ENCODE peak calls at places on chromosomes 11 and 22, in six cellular contexts. F, T, C, N, Y and X are unnamed samples.

GRCh38 chr22:38861170-38861874 is 10.7 kb downstream of the CBX6 start:
- DNase-seq in C (no peak), N (no peak), Y (no peak), F (no peak), T (no peak), X (no peak)

GRCh38 chr11:16356057-16356750 is at the start of gene SOX6:
- DNase-seq in N (no peak), Y (no peak), C (peak), F (no peak), T (no peak), X (no peak)

GRCh38 chr22:27880778-27881394 is 38.2 kb downstream of the PITPNB start:
- DNase-seq in N (peak), Y (peak), F (peak), C (peak), T (peak), X (no peak)

GRCh38 chr11:122895591-122895990 is 13.0 kb downstream of the JHY start:
- DNase-seq in F (no peak), N (no peak), Y (no peak), T (no peak), C (no peak), X (no peak)

GRCh38 chr11:68303982-68304780 is 8.2 kb upstream of the LRP5 start:
- DNase-seq in N (no peak), T (no peak), C (no peak), Y (no peak), F (no peak), X (no peak)

GRCh38 chr22:46078241-46079092 is 71.9 kb upstream of the PPARA start:
- DNase-seq in Y (peak), N (no peak), F (no peak), C (peak), T (no peak), X (no peak)

GRCh38 chr22:40036591-40037225 is 42.0 kb downstream of the FAM83F start:
- DNase-seq in N (peak), C (peak), F (peak), T (peak), Y (peak), X (no peak)

GRCh38 chr22:37930270-37930951 is 23.0 kb downstream of the C22orf23 start:
- DNase-seq in T (peak), N (no peak), Y (peak), C (no peak), F (no peak), X (no peak)

GRCh38 chr11:129213261-129213660 is 21.1 kb upstream of the ARHGAP32 start:
- DNase-seq in Y (no peak), F (no peak), C (no peak), N (no peak), T (no peak), X (no peak)

GRCh38 chr22:32866953-32867352 is 65.4 kb downstream of the TIMP3 start:
- DNase-seq in N (no peak), C (no peak), F (no peak), Y (no peak), T (no peak), X (no peak)

GRCh38 chr22:22865311-22866072 is 22.1 kb upstream of the IGLL5 start:
- DNase-seq in F (no peak), N (no peak), C (no peak), Y (no peak), T (peak), X (no peak)

GRCh38 chr11:27812341-27812740 is 112.1 kb upstream of the BDNF start:
- DNase-seq in T (no peak), Y (no peak), N (no peak), F (no peak), C (no peak), X (no peak)

GRCh38 chr11:83409891-83410290 is 123.7 kb upstream of the CCDC90B start:
- DNase-seq in Y (no peak), N (no peak), T (no peak), C (no peak), F (no peak), X (no peak)

GRCh38 chr22:20131593-20131855 is at the start of gene ZDHHC8:
- DNase-seq in Y (no peak), C (peak), T (peak), F (no peak), N (peak), X (no peak)

GRCh38 chr11:90113541-90113940 is 20.9 kb upstream of the NAALAD2 start:
- DNase-seq in F (no peak), N (no peak), Y (no peak), T (no peak), C (no peak), X (no peak)
- TF ChIP-seq CTCF in F (peak), N (peak), Y (peak), T (no peak), C (no peak), X (peak)

DNA sequence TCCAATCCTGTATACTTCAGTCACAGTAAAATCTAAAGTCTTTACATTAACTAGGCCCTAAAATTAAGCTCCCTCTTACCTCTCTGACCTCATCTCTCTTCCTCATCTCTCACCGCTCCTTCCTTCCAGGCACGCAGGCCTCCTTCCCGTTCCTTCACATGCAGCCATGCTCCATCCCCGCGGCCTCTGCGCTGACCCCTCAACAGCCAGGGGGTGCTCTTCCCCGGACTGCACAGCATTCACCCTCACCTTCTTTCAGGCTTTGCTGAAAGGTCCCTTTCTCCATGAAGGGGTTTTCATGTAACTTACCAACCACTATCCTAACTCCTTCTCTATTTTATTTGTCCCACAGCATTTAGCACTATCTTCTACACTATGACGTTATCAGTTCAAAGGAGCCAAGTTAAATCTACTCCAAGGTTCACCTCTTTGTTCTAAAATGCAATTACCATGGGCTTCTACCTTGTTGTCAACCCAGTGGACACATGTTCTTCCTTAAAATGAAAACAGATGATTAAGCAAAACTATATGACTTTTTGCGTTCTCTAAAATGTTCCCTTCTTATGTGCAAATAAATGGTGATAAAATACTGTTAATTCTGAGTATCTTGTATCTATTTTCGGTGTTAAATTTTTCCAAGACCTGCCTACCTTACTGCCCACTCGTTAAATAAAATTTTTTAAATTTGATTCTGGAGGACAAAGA is 57.8 kb upstream of the APOA1 start:
- DNase-seq in C (no peak), Y (peak), T (peak), N (peak), F (peak), X (no peak)
- TF ChIP-seq CTCF in C (no peak), Y (peak), T (peak), N (peak), F (peak), X (no peak)

DNA sequence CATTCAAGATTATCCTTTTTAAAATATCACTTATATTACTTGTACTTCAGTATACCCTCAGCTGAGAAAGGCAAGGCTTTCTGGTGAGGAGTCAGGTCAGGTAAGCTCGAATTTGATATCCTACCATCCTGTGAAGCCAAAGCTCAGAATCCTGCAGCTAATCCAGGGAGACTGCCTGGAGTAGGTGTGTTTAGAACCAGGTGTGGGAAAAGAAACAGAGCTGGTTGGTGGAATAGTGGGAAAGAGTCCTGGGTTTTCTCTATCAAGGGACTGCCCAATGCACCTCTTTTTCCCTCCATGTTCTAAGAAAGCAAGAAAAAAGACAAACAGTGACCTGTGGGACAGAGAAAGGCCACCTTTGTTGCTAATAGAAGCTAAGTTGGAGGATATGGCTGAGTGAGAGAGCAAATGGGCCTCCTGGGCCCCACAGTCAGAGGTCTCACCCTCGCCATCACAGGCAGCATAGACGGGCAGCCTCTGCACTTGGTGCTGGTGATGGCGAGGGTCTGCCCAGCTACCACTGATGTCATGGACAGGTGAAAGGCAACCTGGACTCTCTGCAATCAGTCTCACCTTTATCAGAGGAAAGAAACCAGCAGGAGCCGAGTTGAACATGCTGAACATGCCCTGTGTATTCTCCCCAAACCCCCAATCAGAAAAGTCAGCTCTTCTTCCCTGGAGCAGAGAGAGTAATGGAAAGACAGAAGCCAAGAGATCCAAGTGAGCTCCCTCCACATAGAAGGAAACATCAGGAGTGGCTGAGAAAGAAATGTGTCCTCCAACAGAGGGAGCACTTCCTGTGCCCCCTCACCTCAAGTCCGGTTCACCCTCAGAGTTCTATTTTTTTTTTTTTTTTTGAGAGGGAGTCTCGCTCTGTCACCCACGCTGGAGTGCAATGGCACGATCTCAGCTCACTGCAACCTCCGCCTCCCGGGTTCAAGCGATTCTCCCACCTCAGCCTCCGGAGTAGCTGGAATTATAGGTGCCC is 491.3 kb downstream of the BUD13 start:
- DNase-seq in N (no peak), Y (no peak), T (no peak), F (no peak), C (no peak), X (no peak)
- TF ChIP-seq CTCF in N (no peak), Y (peak), T (no peak), F (no peak), C (no peak), X (no peak)

GRCh38 chr11:120928506-120929062 is 95.3 kb upstream of the TBCEL start:
- DNase-seq in F (no peak), C (no peak), Y (no peak), N (no peak), T (no peak), X (no peak)
- TF ChIP-seq CTCF in F (no peak), C (no peak), Y (no peak), N (no peak), T (no peak), X (no peak)

GRCh38 chr11:9386086-9386485 is 1.6 kb downstream of the IPO7 start:
- DNase-seq in C (no peak), N (no peak), T (no peak), F (peak), Y (no peak), X (no peak)
- TF ChIP-seq CTCF in C (no peak), N (no peak), T (no peak), F (no peak), Y (no peak), X (no peak)

GRCh38 chr11:92886243-92886905 is 83.1 kb upstream of the MTNR1B start:
- DNase-seq in F (peak), C (peak), N (peak), Y (peak), T (peak), X (peak)
- TF ChIP-seq CTCF in F (peak), C (no peak), N (peak), Y (peak), T (peak), X (peak)

DNA sequence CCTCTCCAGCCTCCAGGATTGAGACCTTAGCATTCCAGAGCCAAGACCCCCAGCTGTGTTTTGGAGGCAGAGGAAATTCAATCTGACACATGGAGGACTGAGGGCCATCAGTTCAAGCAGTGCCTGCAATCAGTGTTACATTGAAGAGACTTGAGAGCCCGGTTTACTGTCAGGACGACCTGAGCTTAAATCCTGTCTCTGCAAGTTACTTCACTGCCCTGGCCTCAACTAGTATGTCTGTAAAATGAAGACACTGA is 35.1 kb downstream of the TRIM29 start:
- DNase-seq in N (no peak), C (no peak), Y (no peak), F (no peak), T (no peak), X (no peak)
- TF ChIP-seq CTCF in N (no peak), C (no peak), Y (no peak), F (no peak), T (no peak), X (no peak)

GRCh38 chr11:47348859-47349258 is 3.6 kb downstream of the MYBPC3 start:
- DNase-seq in C (peak), T (peak), N (no peak), Y (peak), F (no peak), X (no peak)
- TF ChIP-seq CTCF in C (no peak), T (peak), N (no peak), Y (peak), F (peak), X (no peak)

GRCh38 chr11:134994431-134994830 is 582.4 kb upstream of the B3GAT1 start:
- DNase-seq in F (no peak), Y (no peak), N (no peak), T (no peak), C (no peak), X (no peak)

GRCh38 chr11:134997652-134998320 is 585.7 kb upstream of the B3GAT1 start:
- DNase-seq in C (no peak), N (no peak), T (no peak), Y (no peak), F (no peak), X (no peak)

GRCh38 chr11:134995746-134996145 is 583.7 kb upstream of the B3GAT1 start:
- DNase-seq in N (no peak), F (no peak), C (no peak), Y (no peak), T (no peak), X (no peak)

GRCh38 chr11:134988495-134988894 is 576.5 kb upstream of the B3GAT1 start:
- DNase-seq in C (no peak), N (no peak), T (no peak), F (no peak), Y (no peak), X (no peak)

GRCh38 chr11:134993691-134994243 is 581.7 kb upstream of the B3GAT1 start:
- DNase-seq in Y (no peak), C (no peak), F (no peak), N (no peak), T (no peak), X (no peak)
- TF ChIP-seq CTCF in Y (no peak), C (no peak), F (no peak), N (no peak), T (no peak), X (no peak)